ENCODE peak calls at places on chromosome 14, in nine cellular contexts. J, V, F, W, A, S, Y, T and P are unnamed samples.

GRCh38 chr14:35353409-35354172 is 51.0 kb downstream of the NFKBIA start:
- DNase-seq in J (no peak), V (peak), F (no peak), W (no peak), A (no peak), S (no peak), Y (peak), T (no peak), P (no peak)

GRCh38 chr14:64737391-64738305 is 33.4 kb downstream of the PLEKHG3 start:
- DNase-seq in J (no peak), V (no peak), F (no peak), W (no peak), A (no peak), S (no peak), Y (no peak), T (no peak), P (no peak)

GRCh38 chr14:88277205-88277604 is 45.9 kb downstream of the KCNK10 start:
- DNase-seq in J (no peak), V (no peak), F (no peak), W (no peak), A (no peak), S (no peak), Y (no peak), T (no peak), P (no peak)

GRCh38 chr14:99357856-99358390 is 85.9 kb upstream of the BCL11B start:
- DNase-seq in J (no peak), V (no peak), F (no peak), W (no peak), A (no peak), S (no peak), Y (peak), T (no peak), P (no peak)

GRCh38 chr14:77098470-77099353 is 654 bp downstream of the CIPC start:
- DNase-seq in J (peak), V (no peak), F (peak), W (no peak), A (peak), S (no peak), Y (peak), T (no peak), P (peak)

GRCh38 chr14:69298131-69299071 is 38.4 kb downstream of the GALNT16 start:
- DNase-seq in J (no peak), V (no peak), F (peak), W (no peak), A (no peak), S (no peak), Y (no peak), T (no peak), P (no peak)

GRCh38 chr14:78875031-78875430 is 704.9 kb downstream of the NRXN3 start:
- DNase-seq in J (no peak), V (no peak), F (no peak), W (no peak), A (no peak), S (no peak), Y (no peak), T (no peak), P (no peak)

GRCh38 chr14:69090187-69090789 is 62.6 kb downstream of the DCAF5 start:
- DNase-seq in J (no peak), V (peak), F (peak), W (no peak), A (peak), S (peak), Y (peak), T (peak), P (peak)

GRCh38 chr14:50037837-50038236 is 78.5 kb downstream of the VCPKMT start:
- DNase-seq in J (no peak), V (no peak), F (no peak), W (no peak), A (no peak), S (no peak), Y (peak), T (no peak), P (no peak)

GRCh38 chr14:52692248-52692962 is 3.0 kb downstream of the ERO1A start:
- DNase-seq in J (no peak), V (no peak), F (no peak), W (no peak), A (no peak), S (peak), Y (peak), T (no peak), P (no peak)

GRCh38 chr14:71491925-71492324 is 440.3 kb upstream of the RGS6 start:
- DNase-seq in J (no peak), V (no peak), F (no peak), W (no peak), A (peak), S (peak), Y (no peak), T (no peak), P (no peak)

GRCh38 chr14:61113561-61113960 is 132.5 kb downstream of the SLC38A6 start:
- DNase-seq in J (no peak), V (no peak), F (no peak), W (no peak), A (no peak), S (no peak), Y (no peak), T (no peak), P (no peak)

GRCh38 chr14:59771577-59771976 is 99.0 kb downstream of the RTN1 start:
- DNase-seq in J (no peak), V (no peak), F (no peak), W (no peak), A (no peak), S (peak), Y (no peak), T (no peak), P (no peak)

GRCh38 chr14:103828315-103828967 is 18.9 kb downstream of the PPP1R13B start:
- DNase-seq in J (no peak), V (no peak), F (peak), W (no peak), A (peak), S (peak), Y (no peak), T (no peak), P (peak)

GRCh38 chr14:26281280-26281998 is 316.4 kb downstream of the NOVA1 start:
- DNase-seq in J (no peak), V (peak), F (no peak), W (no peak), A (no peak), S (peak), Y (peak), T (no peak), P (no peak)

GRCh38 chr14:68459480-68460136 is 333.3 kb downstream of the ZFP36L1 start:
- DNase-seq in J (no peak), V (no peak), F (no peak), W (no peak), A (no peak), S (no peak), Y (no peak), T (no peak), P (no peak)

GRCh38 chr14:79961197-79961596 is 250.1 kb downstream of the DIO2 start:
- DNase-seq in J (no peak), V (no peak), F (no peak), W (no peak), A (no peak), S (no peak), Y (no peak), T (no peak), P (no peak)

GRCh38 chr14:51950007-51950406 is 39.3 kb upstream of the RTRAF start:
- DNase-seq in J (no peak), V (no peak), F (no peak), W (no peak), A (no peak), S (no peak), Y (no peak), T (no peak), P (no peak)

DNA sequence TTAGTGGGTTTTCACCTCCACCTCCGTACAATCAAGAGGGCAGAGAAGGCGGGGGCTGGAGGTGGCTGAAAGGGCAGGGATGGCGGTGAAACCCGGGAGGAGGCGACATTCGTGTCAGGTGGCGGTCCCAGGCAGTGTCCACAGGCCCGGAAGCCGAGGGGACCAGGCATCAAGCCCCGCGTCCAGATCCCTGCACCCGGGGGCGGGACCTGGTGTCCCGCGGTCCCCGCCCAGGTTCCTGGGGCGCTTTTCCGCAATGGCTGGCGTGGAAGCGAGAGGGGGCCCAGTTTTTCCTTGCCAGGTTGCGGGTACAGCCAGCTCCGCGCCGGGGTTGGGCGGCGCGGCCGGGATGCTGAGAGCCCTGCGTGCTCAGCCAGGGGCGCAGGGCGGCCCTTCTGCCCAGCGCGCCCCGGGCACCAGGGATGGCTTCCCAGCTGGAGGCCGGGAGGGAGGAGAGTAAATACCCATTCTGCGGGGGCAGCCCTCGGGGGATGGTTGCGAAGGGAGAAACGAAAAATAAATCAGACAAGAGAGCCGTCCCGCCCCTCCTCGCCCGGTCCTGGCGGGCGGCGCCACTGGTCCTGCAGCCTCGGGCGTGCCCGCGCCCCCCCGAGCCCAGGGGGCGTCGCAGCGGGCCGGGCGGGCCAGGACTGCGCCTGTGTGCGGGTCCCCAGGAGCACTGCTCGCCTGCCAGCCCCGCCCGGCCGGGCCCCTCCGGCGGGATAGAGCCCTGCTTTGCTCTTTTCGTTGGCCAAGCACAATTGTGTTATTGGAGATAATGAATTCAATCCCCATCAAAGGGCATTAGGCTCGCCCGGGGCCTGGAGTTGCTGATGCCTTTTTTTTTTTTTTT is 11.5 kb downstream of the FOXA1 start:
- DNase-seq in J (peak), V (peak), F (no peak), W (no peak), A (no peak), S (no peak), Y (peak), T (no peak), P (peak)
- H3K4me3 ChIP-seq in J (no peak), V (peak), F (peak), W (no peak), A (no peak), S (peak), Y (no peak), T (peak), P (no peak)

DNA sequence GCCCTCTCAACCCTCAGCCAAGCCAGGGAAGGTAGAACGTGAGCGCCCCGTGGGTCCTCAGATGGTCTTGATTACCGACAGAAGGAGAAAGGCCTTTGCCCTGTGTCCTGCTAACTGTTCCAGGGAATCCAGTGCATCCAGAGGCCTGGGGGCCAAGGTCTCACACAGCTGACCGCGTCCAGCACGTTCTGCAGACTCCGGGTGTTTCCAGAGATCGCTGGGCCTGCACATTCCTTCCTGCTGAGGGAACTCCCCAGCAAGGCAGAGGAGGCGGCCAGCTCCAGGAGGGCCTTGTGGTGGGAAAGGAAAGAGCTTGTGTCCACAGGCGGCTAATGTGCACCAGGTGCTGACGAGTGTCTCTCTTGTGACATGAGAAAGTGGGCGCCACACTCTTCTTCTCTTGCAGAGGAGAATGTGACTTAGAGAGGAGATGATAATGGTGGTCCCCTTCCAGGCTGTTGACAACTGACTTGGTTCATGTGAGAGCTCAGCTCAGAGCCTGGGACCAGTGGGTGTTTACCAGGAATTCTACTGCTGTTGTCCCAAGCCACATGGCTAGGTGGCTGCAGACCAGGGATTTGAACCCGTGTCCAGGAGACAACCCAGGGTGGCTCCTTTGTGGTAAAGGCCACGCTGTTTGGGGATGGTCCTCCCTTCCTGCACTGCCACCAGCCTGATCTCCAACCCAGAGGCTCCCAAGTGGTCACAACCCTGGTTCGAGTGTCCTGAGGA is 46.8 kb upstream of the DLK1 start:
- DNase-seq in J (peak), V (no peak), F (peak), W (no peak), A (no peak), S (peak), Y (no peak), T (no peak), P (no peak)
- H3K27ac ChIP-seq in J (peak), V (no peak), F (peak), W (no peak), A (no peak), S (no peak), Y (no peak), T (no peak), P (peak)

GRCh38 chr14:39182770-39183684 is 8.0 kb downstream of the PNN start:
- DNase-seq in J (no peak), V (no peak), F (no peak), W (no peak), A (no peak), S (no peak), Y (no peak), T (no peak), P (no peak)
- TF ChIP-seq POLR2A in J (no peak), V (no peak), F (no peak), W (no peak), A (no peak), S (no peak), Y (no peak), T (no peak), P (no peak)

GRCh38 chr14:56358265-56358664 is 221.3 kb upstream of the TMEM260 start:
- DNase-seq in J (no peak), V (no peak), F (no peak), W (no peak), A (no peak), S (no peak), Y (no peak), T (no peak), P (no peak)

GRCh38 chr14:56357478-56357877 is 222.1 kb upstream of the TMEM260 start:
- DNase-seq in J (no peak), V (no peak), F (peak), W (no peak), A (no peak), S (no peak), Y (no peak), T (no peak), P (no peak)

GRCh38 chr14:56359245-56359644 is 220.4 kb upstream of the TMEM260 start:
- DNase-seq in J (no peak), V (no peak), F (no peak), W (no peak), A (no peak), S (no peak), Y (no peak), T (no peak), P (no peak)
- H3K4me3 ChIP-seq in J (no peak), V (no peak), F (no peak), W (no peak), A (no peak), S (no peak), Y (no peak), T (no peak), P (no peak)